ENCODE peak calls at places on chromosomes 7 and 10, in eight cellular contexts. T, D, P, X, Z, A, E and R are unnamed samples.

GRCh38 chr10:43408331-43408709 is 666 bp downstream of the HNRNPF start:
- DNase-seq in E (no peak), D (peak; percentile 42), P (no peak), T (no peak), X (peak; percentile 58), Z (no peak), A (no peak), R (no peak)

GRCh38 chr10:77715081-77715480 is 77.5 kb upstream of the KCNMA1 start:
- DNase-seq in A (no peak), E (no peak), T (no peak), P (no peak), D (peak; percentile 50), X (no peak), Z (no peak), R (peak; percentile 69)

GRCh38 chr10:95289921-95290421 is 832 bp downstream of the PDLIM1 start:
- DNase-seq in E (no peak), D (no peak), P (no peak), X (no peak), Z (no peak), A (no peak), T (no peak), R (no peak)

GRCh38 chr7:128410092-128410665 is 397 bp upstream of the IMPDH1 start:
- DNase-seq in X (no peak), D (peak; percentile 35), E (peak; percentile 62), A (peak; percentile 89), P (peak; percentile 57), T (peak; percentile 81), Z (peak; percentile 82), R (peak; percentile 67)

GRCh38 chr7:155107126-155107525 is 37.0 kb downstream of the HTR5A start:
- DNase-seq in D (no peak), X (no peak), T (no peak), P (no peak), E (no peak), A (no peak), Z (no peak), R (no peak)

GRCh38 chr7:131443496-131443895 is 112.9 kb downstream of the PODXL start:
- DNase-seq in P (no peak), X (no peak), T (no peak), Z (no peak), D (no peak), E (no peak), A (peak; percentile 65), R (no peak)

GRCh38 chr7:135690566-135690965 is 28.3 kb downstream of the STMP1 start:
- DNase-seq in P (no peak), X (no peak), Z (no peak), T (peak; percentile 72), A (peak; percentile 43), E (no peak), D (no peak), R (no peak)

GRCh38 chr7:104980969-104981670 is 32.9 kb upstream of the KMT2E start:
- DNase-seq in A (peak; percentile 70), E (no peak), P (no peak), T (peak; percentile 71), Z (peak; percentile 51), D (peak; percentile 63), X (no peak), R (no peak)

GRCh38 chr7:128937647-128938523 is at the start of gene IRF5:
- DNase-seq in Z (peak; percentile 64), D (peak; percentile 22), X (no peak), T (no peak), E (peak; percentile 81), A (no peak), P (peak; percentile 80), R (peak; percentile 81)

GRCh38 chr10:80411681-80412230 is 3.4 kb downstream of the PRXL2A start:
- DNase-seq in D (no peak), T (no peak), A (no peak), P (no peak), X (no peak), Z (peak; percentile 49), E (no peak), R (no peak)

GRCh38 chr10:80411267-80411668 is 2.9 kb downstream of the PRXL2A start:
- DNase-seq in A (no peak), X (no peak), P (peak; percentile 43), Z (no peak), T (no peak), D (no peak), E (peak; percentile 26), R (peak; percentile 28)

GRCh38 chr10:80410578-80411145 is 2.3 kb downstream of the PRXL2A start:
- DNase-seq in D (no peak), A (no peak), Z (no peak), X (no peak), T (no peak), E (peak; percentile 32), P (no peak), R (no peak)

GRCh38 chr10:80409121-80409520 is 770 bp downstream of the PRXL2A start:
- DNase-seq in E (no peak), P (no peak), D (no peak), X (no peak), T (no peak), A (no peak), Z (no peak), R (no peak)

DNA sequence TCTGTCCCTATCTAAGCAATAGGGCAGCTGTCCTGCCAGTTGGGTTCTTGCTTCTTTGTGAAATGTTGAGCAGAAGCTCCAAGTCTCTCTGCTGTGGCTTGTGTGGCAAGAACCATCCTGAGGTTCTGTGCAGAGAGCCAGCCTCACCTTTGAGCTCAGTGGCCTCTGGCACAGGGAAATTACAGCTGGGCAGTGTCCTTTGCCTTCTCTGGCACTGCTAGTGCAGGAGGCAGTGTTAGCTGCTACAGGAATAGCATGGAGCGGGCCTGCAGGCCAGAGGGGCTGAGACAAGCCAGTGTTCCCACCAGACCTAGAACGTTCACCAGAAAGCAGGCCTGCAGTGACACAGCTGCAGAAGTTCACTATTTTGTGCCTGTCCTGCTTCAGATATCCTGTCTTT is 1.8 kb downstream of the PRXL2A start:
- DNase-seq in P (no peak), E (peak; percentile 66), T (no peak), X (no peak), A (no peak), D (no peak), Z (no peak), R (no peak)
- TF ChIP-seq CTCF in P (no peak), E (no peak), T (no peak), X (no peak), A (no peak), D (no peak), Z (no peak), R (no peak)

GRCh38 chr10:5446390-5446926 is 34.1 kb downstream of the NET1 start:
- DNase-seq in A (peak; percentile 91), T (peak; percentile 84), P (peak; percentile 97), X (peak; percentile 93), D (peak; percentile 95), Z (peak; percentile 95), E (peak; percentile 97), R (peak; percentile 97)
- TF ChIP-seq CTCF in A (no peak), T (no peak), P (no peak), X (no peak), D (no peak), Z (no peak), E (no peak), R (no peak)

GRCh38 chr10:26341701-26342100 is 96.4 kb upstream of the APBB1IP start:
- DNase-seq in P (no peak), T (no peak), X (no peak), A (no peak), E (no peak), D (no peak), Z (no peak), R (no peak)
- TF ChIP-seq CTCF in P (no peak), T (no peak), X (no peak), A (no peak), E (no peak), D (no peak), Z (no peak), R (no peak)

GRCh38 chr10:73887038-73888015 is 13.0 kb upstream of the CAMK2G start:
- DNase-seq in E (peak; percentile 63), P (peak; percentile 73), T (peak; percentile 86), D (peak; percentile 93), X (peak; percentile 93), A (peak; percentile 95), Z (peak; percentile 95), R (peak; percentile 94)
- TF ChIP-seq CTCF in E (no peak), P (no peak), T (no peak), D (no peak), X (no peak), A (no peak), Z (no peak), R (no peak)

GRCh38 chr7:79282051-79282694 is 171.3 kb downstream of the MAGI2 start:
- DNase-seq in E (no peak), X (no peak), Z (peak; percentile 27), D (peak; percentile 36), A (peak; percentile 84), P (no peak), T (peak; percentile 86), R (peak; percentile 31)
- TF ChIP-seq CTCF in E (peak; percentile 22), X (peak; percentile 46), Z (peak; percentile 56), D (peak; percentile 49), A (peak; percentile 47), P (no peak), T (peak; percentile 58), R (peak; percentile 15)

DNA sequence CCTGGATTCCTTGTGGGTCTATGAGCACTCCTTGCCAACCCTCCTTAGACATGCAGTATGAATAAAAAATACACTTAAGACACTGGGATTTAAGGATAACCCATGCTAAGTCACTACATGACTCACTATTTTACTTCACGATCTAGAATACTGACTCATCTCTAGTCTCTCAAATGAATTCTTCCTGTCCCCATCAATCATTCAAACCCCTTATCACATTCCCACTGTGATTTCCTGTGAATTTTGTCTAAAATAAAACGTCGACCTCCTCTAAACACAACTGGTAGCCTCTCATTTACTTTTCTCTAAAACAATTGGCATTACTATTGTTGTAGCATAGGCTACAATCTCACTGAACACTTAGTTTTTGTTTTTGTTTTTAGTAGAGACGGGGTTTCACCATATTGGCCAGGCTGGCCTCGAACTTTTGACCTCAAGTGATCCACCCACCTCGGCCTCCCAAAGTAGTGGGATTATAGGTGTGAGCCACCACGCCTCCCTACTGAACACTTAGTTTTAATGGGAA is 3.9 kb upstream of the IQUB start:
- DNase-seq in P (no peak), X (no peak), T (peak; percentile 90), E (no peak), A (peak; percentile 51), D (peak; percentile 64), Z (peak; percentile 70), R (no peak)
- TF ChIP-seq CTCF in P (no peak), X (no peak), T (no peak), E (no peak), A (no peak), D (no peak), Z (no peak), R (no peak)